ENCODE peak calls at places on chromosome 2, in seven cellular contexts. One of them, this sample, is unnamed.
A peak's percentile ranks its signal among the peaks of the same experiment; 100 is the strongest.

GRCh38 chr2:215921884-215922283 is 91.5 kb downstream of the MREG start:
- DNase-seq in keratinocyte: no peak
- DNase-seq in neural progenitor cell: no peak
- DNase-seq in GM12878: no peak
- DNase-seq in mammary epithelial cell: peak; percentile 73
- DNase-seq in mesenchymal stem cell: peak; percentile 81
- DNase-seq in fibroblast of lung: peak; percentile 90
- DNase-seq in this sample: no peak

GRCh38 chr2:54845514-54845913 is 122.1 kb downstream of the EML6 start:
- DNase-seq in keratinocyte: no peak
- DNase-seq in neural progenitor cell: no peak
- DNase-seq in GM12878: peak; percentile 5
- DNase-seq in mammary epithelial cell: no peak
- DNase-seq in mesenchymal stem cell: peak; percentile 17
- DNase-seq in fibroblast of lung: peak; percentile 44
- DNase-seq in this sample: no peak

GRCh38 chr2:100242891-100243670 is 79.2 kb downstream of the LONRF2 start:
- DNase-seq in keratinocyte: no peak
- DNase-seq in neural progenitor cell: peak; percentile 82
- DNase-seq in GM12878: no peak
- DNase-seq in mammary epithelial cell: peak; percentile 15
- DNase-seq in mesenchymal stem cell: peak; percentile 75
- DNase-seq in fibroblast of lung: peak; percentile 44
- DNase-seq in this sample: no peak

GRCh38 chr2:23993736-23994269 is 16.1 kb upstream of the MFSD2B start:
- DNase-seq in keratinocyte: no peak
- DNase-seq in neural progenitor cell: no peak
- DNase-seq in GM12878: no peak
- DNase-seq in mammary epithelial cell: no peak
- DNase-seq in mesenchymal stem cell: no peak
- DNase-seq in fibroblast of lung: peak; percentile 21
- DNase-seq in this sample: no peak

GRCh38 chr2:46131-46470 is 204 bp downstream of the FAM110C start:
- DNase-seq in keratinocyte: no peak
- DNase-seq in neural progenitor cell: peak; percentile 59
- DNase-seq in GM12878: no peak
- DNase-seq in mammary epithelial cell: no peak
- DNase-seq in mesenchymal stem cell: no peak
- DNase-seq in fibroblast of lung: no peak
- DNase-seq in this sample: no peak

GRCh38 chr2:233953106-233953801 is 36.1 kb downstream of the TRPM8 start:
- DNase-seq in keratinocyte: no peak
- DNase-seq in neural progenitor cell: no peak
- DNase-seq in GM12878: no peak
- DNase-seq in mammary epithelial cell: no peak
- DNase-seq in mesenchymal stem cell: no peak
- DNase-seq in fibroblast of lung: no peak
- DNase-seq in this sample: no peak

GRCh38 chr2:100988630-100989417 is 13.3 kb upstream of the RPL31 start:
- DNase-seq in keratinocyte: no peak
- DNase-seq in neural progenitor cell: no peak
- DNase-seq in GM12878: no peak
- DNase-seq in mammary epithelial cell: no peak
- DNase-seq in mesenchymal stem cell: peak; percentile 69
- DNase-seq in fibroblast of lung: peak; percentile 10
- DNase-seq in this sample: no peak

GRCh38 chr2:223970343-223971128 is 13.3 kb downstream of the MRPL44 start:
- DNase-seq in keratinocyte: no peak
- DNase-seq in neural progenitor cell: peak; percentile 64
- DNase-seq in GM12878: no peak
- DNase-seq in mammary epithelial cell: peak; percentile 50
- DNase-seq in mesenchymal stem cell: peak; percentile 73
- DNase-seq in fibroblast of lung: peak; percentile 45
- DNase-seq in this sample: no peak

GRCh38 chr2:234453216-234453615 is 43.7 kb downstream of the ARL4C start:
- DNase-seq in keratinocyte: no peak
- DNase-seq in neural progenitor cell: no peak
- DNase-seq in GM12878: no peak
- DNase-seq in mammary epithelial cell: peak; percentile 48
- DNase-seq in mesenchymal stem cell: no peak
- DNase-seq in fibroblast of lung: peak; percentile 40
- DNase-seq in this sample: no peak

GRCh38 chr2:237673130-237673921 is 45.9 kb downstream of the LRRFIP1 start:
- DNase-seq in keratinocyte: no peak
- DNase-seq in neural progenitor cell: peak; percentile 84
- DNase-seq in GM12878: no peak
- DNase-seq in mammary epithelial cell: peak; percentile 79
- DNase-seq in mesenchymal stem cell: peak; percentile 78
- DNase-seq in fibroblast of lung: peak; percentile 70
- DNase-seq in this sample: peak; percentile 88

GRCh38 chr2:230067990-230068657 is 600 bp downstream of the SLC16A14 start:
- DNase-seq in keratinocyte: no peak
- DNase-seq in neural progenitor cell: peak; percentile 79
- DNase-seq in GM12878: no peak
- DNase-seq in mammary epithelial cell: peak; percentile 34
- DNase-seq in mesenchymal stem cell: peak; percentile 72
- DNase-seq in fibroblast of lung: peak; percentile 51
- DNase-seq in this sample: peak; percentile 86

GRCh38 chr2:44635725-44636124 is 274.0 kb downstream of the CAMKMT start:
- DNase-seq in keratinocyte: no peak
- DNase-seq in neural progenitor cell: no peak
- DNase-seq in GM12878: no peak
- DNase-seq in mammary epithelial cell: no peak
- DNase-seq in mesenchymal stem cell: no peak
- DNase-seq in fibroblast of lung: no peak
- DNase-seq in this sample: no peak

GRCh38 chr2:201182650-201183372 is at the start of gene CASP10:
- DNase-seq in keratinocyte: peak; percentile 50
- DNase-seq in neural progenitor cell: peak; percentile 20
- DNase-seq in GM12878: peak; percentile 77
- DNase-seq in mammary epithelial cell: peak; percentile 82
- DNase-seq in mesenchymal stem cell: peak; percentile 52
- DNase-seq in fibroblast of lung: peak; percentile 19
- DNase-seq in this sample: no peak

GRCh38 chr2:127413782-127414743 is 4.2 kb upstream of the PROC start:
- DNase-seq in keratinocyte: no peak
- DNase-seq in neural progenitor cell: no peak
- DNase-seq in GM12878: no peak
- DNase-seq in mammary epithelial cell: peak; percentile 67
- DNase-seq in mesenchymal stem cell: peak; percentile 76
- DNase-seq in fibroblast of lung: peak; percentile 68
- DNase-seq in this sample: no peak

GRCh38 chr2:51013060-51013746 is 18.7 kb downstream of the NRXN1 start:
- DNase-seq in keratinocyte: no peak
- DNase-seq in neural progenitor cell: peak; percentile 33
- DNase-seq in GM12878: no peak
- DNase-seq in mammary epithelial cell: peak; percentile 11
- DNase-seq in mesenchymal stem cell: no peak
- DNase-seq in fibroblast of lung: no peak
- DNase-seq in this sample: no peak

GRCh38 chr2:97702731-97703470 is 10.5 kb upstream of the ZAP70 start:
- DNase-seq in keratinocyte: no peak
- DNase-seq in neural progenitor cell: no peak
- DNase-seq in GM12878: no peak
- DNase-seq in mammary epithelial cell: no peak
- DNase-seq in mesenchymal stem cell: no peak
- DNase-seq in fibroblast of lung: no peak
- DNase-seq in this sample: no peak

GRCh38 chr2:66433945-66434678 is 813 bp upstream of the MEIS1 start:
- DNase-seq in keratinocyte: no peak
- DNase-seq in neural progenitor cell: peak; percentile 84
- DNase-seq in GM12878: no peak
- DNase-seq in mammary epithelial cell: peak; percentile 71
- DNase-seq in mesenchymal stem cell: peak; percentile 92
- DNase-seq in fibroblast of lung: peak; percentile 76
- DNase-seq in this sample: peak; percentile 87

GRCh38 chr2:70133127-70133452 is 45.8 kb downstream of the PCBP1 start:
- DNase-seq in keratinocyte: no peak
- DNase-seq in neural progenitor cell: no peak
- DNase-seq in GM12878: no peak
- DNase-seq in mammary epithelial cell: no peak
- DNase-seq in mesenchymal stem cell: no peak
- DNase-seq in fibroblast of lung: no peak
- DNase-seq in this sample: no peak

GRCh38 chr2:230870544-230871360 is 6.0 kb downstream of the ITM2C start:
- DNase-seq in keratinocyte: no peak
- DNase-seq in neural progenitor cell: peak; percentile 53
- DNase-seq in GM12878: no peak
- DNase-seq in mammary epithelial cell: no peak
- DNase-seq in mesenchymal stem cell: peak; percentile 81
- DNase-seq in fibroblast of lung: peak; percentile 17
- DNase-seq in this sample: no peak

DNA sequence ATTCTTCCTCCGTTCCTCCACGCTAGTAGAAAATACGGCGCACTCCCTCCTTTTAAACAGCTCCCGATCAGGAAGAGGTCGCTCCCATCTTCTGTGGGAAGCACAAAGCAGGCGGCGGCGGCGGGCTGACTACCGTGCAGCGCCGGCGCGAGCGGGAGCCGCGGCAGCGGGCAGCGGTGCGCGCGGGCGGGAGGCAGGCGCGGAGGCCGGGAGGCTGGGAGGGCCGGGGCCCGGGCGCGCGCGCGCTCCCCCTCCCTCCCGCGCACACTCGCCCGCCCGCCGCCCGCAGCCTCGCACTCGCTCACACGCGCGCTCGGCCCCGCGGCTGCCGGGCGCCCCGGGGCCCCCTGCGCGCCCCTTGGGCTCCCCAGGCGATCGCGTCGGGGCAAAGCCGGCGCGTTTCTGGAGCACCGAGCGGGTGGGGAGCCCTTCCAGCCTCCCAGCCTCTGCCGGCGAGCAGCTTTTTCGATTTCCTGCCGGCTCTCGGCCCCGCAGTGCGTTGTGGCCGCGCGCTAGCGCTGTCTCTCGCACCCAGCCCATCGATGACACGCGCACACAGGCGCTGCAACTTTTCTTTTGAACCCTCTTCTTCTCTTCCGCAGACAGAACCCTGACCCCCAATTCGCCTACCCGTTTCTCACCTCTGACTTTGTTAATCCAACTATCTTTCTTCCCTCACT is at the start of gene SLC8A1:
- DNase-seq in keratinocyte: no peak
- DNase-seq in neural progenitor cell: peak; percentile 82
- DNase-seq in GM12878: no peak
- DNase-seq in mammary epithelial cell: peak; percentile 35
- DNase-seq in mesenchymal stem cell: peak; percentile 35
- DNase-seq in fibroblast of lung: peak; percentile 61
- DNase-seq in this sample: peak; percentile 73
- H3K9ac ChIP-seq in keratinocyte: peak within 1 kb of the TSS; percentile 52
- H3K9ac ChIP-seq in neural progenitor cell: no peak within 1 kb of the TSS
- H3K9ac ChIP-seq in GM12878: no peak within 1 kb of the TSS
- H3K9ac ChIP-seq in mammary epithelial cell: peak within 1 kb of the TSS; percentile 60
- H3K9ac ChIP-seq in mesenchymal stem cell: peak within 1 kb of the TSS; percentile 68
- H3K9ac ChIP-seq in fibroblast of lung: peak within 1 kb of the TSS; percentile 44
- H3K9ac ChIP-seq in this sample: peak within 1 kb of the TSS; percentile 42

GRCh38 chr2:8582191-8582849 is 99.5 kb upstream of the ID2 start:
- DNase-seq in keratinocyte: no peak
- DNase-seq in neural progenitor cell: no peak
- DNase-seq in GM12878: no peak
- DNase-seq in mammary epithelial cell: no peak
- DNase-seq in mesenchymal stem cell: no peak
- DNase-seq in fibroblast of lung: no peak
- DNase-seq in this sample: no peak

GRCh38 chr2:8583400-8584173 is 98.3 kb upstream of the ID2 start:
- DNase-seq in keratinocyte: peak; percentile 28
- DNase-seq in neural progenitor cell: peak; percentile 61
- DNase-seq in GM12878: peak; percentile 80
- DNase-seq in mammary epithelial cell: no peak
- DNase-seq in mesenchymal stem cell: peak; percentile 83
- DNase-seq in fibroblast of lung: peak; percentile 75
- DNase-seq in this sample: peak; percentile 98

GRCh38 chr2:8584174-8585066 is 97.4 kb upstream of the ID2 start:
- DNase-seq in keratinocyte: no peak
- DNase-seq in neural progenitor cell: no peak
- DNase-seq in GM12878: no peak
- DNase-seq in mammary epithelial cell: no peak
- DNase-seq in mesenchymal stem cell: no peak
- DNase-seq in fibroblast of lung: no peak
- DNase-seq in this sample: peak; percentile 74

GRCh38 chr2:8581601-8582041 is 100.2 kb upstream of the ID2 start:
- DNase-seq in keratinocyte: no peak
- DNase-seq in neural progenitor cell: no peak
- DNase-seq in GM12878: no peak
- DNase-seq in mammary epithelial cell: no peak
- DNase-seq in mesenchymal stem cell: no peak
- DNase-seq in fibroblast of lung: no peak
- DNase-seq in this sample: no peak

DNA sequence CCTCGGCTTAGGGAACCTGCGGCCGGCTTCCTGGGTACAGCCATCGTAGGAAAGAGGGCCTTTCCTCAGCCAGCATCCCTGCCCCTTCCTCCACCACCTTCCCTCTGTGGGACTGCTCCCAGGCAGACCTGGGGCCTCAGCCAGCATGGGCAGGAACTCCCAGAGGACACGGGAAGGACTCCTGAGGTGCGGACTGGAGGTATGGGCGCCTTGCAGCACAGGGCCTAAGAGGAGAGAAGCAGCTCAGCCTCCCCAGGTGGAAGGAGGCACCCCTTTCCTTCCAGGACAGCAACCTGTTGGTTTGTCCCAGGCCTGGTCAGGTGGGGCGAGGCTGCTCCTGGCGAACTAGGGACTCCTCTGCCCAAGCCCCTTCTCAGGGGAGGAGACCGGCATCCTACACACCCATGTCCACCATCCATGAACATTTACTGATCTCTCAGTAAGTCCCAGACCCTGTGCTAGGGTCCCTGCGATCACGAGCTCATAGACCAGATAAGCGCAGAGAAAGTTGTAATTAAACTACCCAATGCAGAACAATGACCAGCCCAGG is 98.9 kb upstream of the ID2 start:
- DNase-seq in keratinocyte: no peak
- DNase-seq in neural progenitor cell: no peak
- DNase-seq in GM12878: no peak
- DNase-seq in mammary epithelial cell: no peak
- DNase-seq in mesenchymal stem cell: no peak
- DNase-seq in fibroblast of lung: no peak
- DNase-seq in this sample: peak; percentile 70
- H3K9ac ChIP-seq in keratinocyte: no peak overlapping the region
- H3K9ac ChIP-seq in neural progenitor cell: no peak overlapping the region
- H3K9ac ChIP-seq in GM12878: no peak overlapping the region
- H3K9ac ChIP-seq in mammary epithelial cell: no peak overlapping the region
- H3K9ac ChIP-seq in mesenchymal stem cell: no peak overlapping the region
- H3K9ac ChIP-seq in fibroblast of lung: no peak overlapping the region
- H3K9ac ChIP-seq in this sample: no peak overlapping the region

DNA sequence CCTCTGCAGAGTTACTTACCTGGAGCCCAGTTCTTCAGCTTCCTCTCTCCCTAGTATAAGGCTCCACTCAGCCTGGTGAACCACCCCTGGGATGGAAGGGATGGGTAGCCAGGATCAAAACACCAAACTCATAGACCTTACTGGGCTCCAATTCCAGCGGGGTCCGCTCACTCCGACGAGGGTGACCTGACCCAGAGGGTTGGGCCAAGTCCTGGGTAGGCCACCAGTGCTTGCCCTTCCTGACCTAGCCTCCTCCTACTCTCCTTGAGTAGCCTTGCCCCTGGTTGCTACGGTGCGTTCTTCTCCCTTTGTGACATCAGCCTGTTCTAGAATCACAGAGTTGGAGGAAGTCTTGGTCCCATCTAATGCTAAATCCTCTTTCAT is 513 bp upstream of the STAT4 start:
- DNase-seq in keratinocyte: no peak
- DNase-seq in neural progenitor cell: no peak
- DNase-seq in GM12878: no peak
- DNase-seq in mammary epithelial cell: no peak
- DNase-seq in mesenchymal stem cell: no peak
- DNase-seq in fibroblast of lung: no peak
- DNase-seq in this sample: peak; percentile 63
- H3K9ac ChIP-seq in keratinocyte: no peak overlapping the region
- H3K9ac ChIP-seq in neural progenitor cell: no peak overlapping the region
- H3K9ac ChIP-seq in GM12878: no peak overlapping the region
- H3K9ac ChIP-seq in mammary epithelial cell: no peak overlapping the region
- H3K9ac ChIP-seq in mesenchymal stem cell: peak overlapping the region; percentile 83
- H3K9ac ChIP-seq in fibroblast of lung: no peak overlapping the region
- H3K9ac ChIP-seq in this sample: peak overlapping the region; percentile 9

GRCh38 chr2:12479042-12479601 is 237.6 kb upstream of the TRIB2 start:
- DNase-seq in keratinocyte: no peak
- DNase-seq in neural progenitor cell: no peak
- DNase-seq in GM12878: no peak
- DNase-seq in mammary epithelial cell: peak; percentile 14
- DNase-seq in mesenchymal stem cell: no peak
- DNase-seq in fibroblast of lung: peak; percentile 53
- DNase-seq in this sample: no peak
- H3K9ac ChIP-seq in keratinocyte: no peak overlapping the region
- H3K9ac ChIP-seq in neural progenitor cell: no peak overlapping the region
- H3K9ac ChIP-seq in GM12878: no peak overlapping the region
- H3K9ac ChIP-seq in mammary epithelial cell: no peak overlapping the region
- H3K9ac ChIP-seq in mesenchymal stem cell: peak overlapping the region; percentile 52
- H3K9ac ChIP-seq in fibroblast of lung: no peak overlapping the region
- H3K9ac ChIP-seq in this sample: no peak overlapping the region

This sample was measured in kidney.